ENCODE peak calls at places on chromosome 22, in ten cellular contexts. V is foreskin fibroblast, U is HL-60, J is tibial artery, A is fibroblast of mammary gland, E is BE2C, G is pancreas, Z is BJ, I is neural progenitor cell, L is left ventricle myocardium inferior. Y is an unnamed sample.

GRCh38 chr22:44111562-44112155 is 69.1 kb upstream of the PARVG start:
- DNase-seq in V (no peak), U (no peak), J (no peak), A (no peak), E (no peak), G (no peak), Z (no peak), I (no peak), L (no peak), Y (no peak)

GRCh38 chr22:37990302-37990701 is 5.9 kb upstream of the SOX10 start:
- DNase-seq in V (no peak), U (no peak), J (no peak), A (no peak), E (no peak), G (no peak), Z (no peak), I (no peak), L (peak; percentile 46), Y (no peak)

GRCh38 chr22:19765477-19766234 is 5.1 kb downstream of the TBX1 start:
- DNase-seq in V (peak; percentile 44), U (no peak), J (no peak), A (no peak), E (no peak), G (no peak), Z (no peak), I (peak; percentile 52), L (no peak), Y (no peak)

GRCh38 chr22:44309137-44309536 is 3.6 kb downstream of the SHISAL1 start:
- DNase-seq in V (peak; percentile 89), U (peak; percentile 27), J (peak; percentile 70), A (peak; percentile 95), E (peak; percentile 29), G (no peak), Z (peak; percentile 88), I (no peak), L (no peak), Y (peak; percentile 97)

GRCh38 chr22:37169947-37170688 is 17.9 kb downstream of the C1QTNF6 start:
- DNase-seq in V (no peak), U (no peak), J (peak; percentile 57), A (no peak), E (no peak), G (no peak), Z (no peak), I (no peak), L (no peak), Y (no peak)

GRCh38 chr22:18028817-18029527 is 4.6 kb upstream of the MICAL3 start:
- DNase-seq in V (no peak), U (no peak), J (peak; percentile 20), A (no peak), E (no peak), G (no peak), Z (no peak), I (no peak), L (no peak), Y (no peak)

GRCh38 chr22:22210375-22210774 is 34.2 kb upstream of the VPREB1 start:
- DNase-seq in V (peak; percentile 68), U (no peak), J (no peak), A (peak; percentile 70), E (no peak), G (no peak), Z (peak; percentile 3), I (no peak), L (no peak), Y (peak; percentile 71)

GRCh38 chr22:38844661-38845367 is 986 bp upstream of the NPTXR start:
- DNase-seq in V (no peak), U (no peak), J (no peak), A (no peak), E (no peak), G (no peak), Z (no peak), I (no peak), L (no peak), Y (peak; percentile 43)

GRCh38 chr22:19382240-19382639 is 49.3 kb downstream of the HIRA start:
- DNase-seq in V (no peak), U (no peak), J (no peak), A (no peak), E (no peak), G (no peak), Z (no peak), I (no peak), L (no peak), Y (no peak)

GRCh38 chr22:47918276-47918928 is 1156.0 kb downstream of the TBC1D22A start:
- DNase-seq in V (no peak), U (no peak), J (no peak), A (no peak), E (no peak), G (no peak), Z (no peak), I (no peak), L (no peak), Y (no peak)

GRCh38 chr22:43262990-43263644 is 76.2 kb upstream of the TTLL12 start:
- DNase-seq in V (peak; percentile 7), U (peak; percentile 84), J (no peak), A (no peak), E (peak; percentile 49), G (no peak), Z (no peak), I (no peak), L (peak; percentile 27), Y (no peak)

GRCh38 chr22:48440176-48440575 is 1387.5 kb downstream of the BRD1 start:
- DNase-seq in V (no peak), U (no peak), J (no peak), A (no peak), E (no peak), G (no peak), Z (no peak), I (no peak), L (no peak), Y (no peak)

GRCh38 chr22:24950272-24950902 is 2.1 kb upstream of the KIAA1671 start:
- DNase-seq in V (no peak), U (no peak), J (no peak), A (peak; percentile 47), E (no peak), G (no peak), Z (no peak), I (peak; percentile 72), L (no peak), Y (peak; percentile 63)

GRCh38 chr22:47205562-47205961 is 443.1 kb downstream of the TBC1D22A start:
- DNase-seq in V (no peak), U (no peak), J (no peak), A (no peak), E (no peak), G (no peak), Z (no peak), I (no peak), L (no peak), Y (no peak)

GRCh38 chr22:33917744-33918406 is 2.4 kb downstream of the LARGE1 start:
- DNase-seq in V (no peak), U (no peak), J (no peak), A (peak; percentile 23), E (no peak), G (no peak), Z (no peak), I (peak; percentile 64), L (no peak), Y (peak; percentile 17)
- TF ChIP-seq CTCF in V (peak; percentile 32), U (no peak), J (no peak), A (peak; percentile 31), E (no peak), G (no peak), Z (peak; percentile 15), I (peak; percentile 52), L (peak; percentile 39), Y (peak; percentile 22)

GRCh38 chr22:49658902-49659280 is 168.8 kb downstream of the BRD1 start:
- DNase-seq in V (no peak), U (no peak), J (peak; percentile 29), A (no peak), E (no peak), G (no peak), Z (no peak), I (no peak), L (no peak), Y (no peak)

GRCh38 chr22:49657974-49658550 is 169.6 kb downstream of the BRD1 start:
- DNase-seq in V (no peak), U (no peak), J (peak; percentile 66), A (no peak), E (no peak), G (no peak), Z (no peak), I (no peak), L (no peak), Y (no peak)

GRCh38 chr22:49659281-49659923 is 168.3 kb downstream of the BRD1 start:
- DNase-seq in V (no peak), U (no peak), J (peak; percentile 48), A (no peak), E (no peak), G (no peak), Z (no peak), I (no peak), L (no peak), Y (no peak)

GRCh38 chr22:49656291-49656851 is 171.3 kb downstream of the BRD1 start:
- DNase-seq in V (no peak), U (peak; percentile 16), J (no peak), A (no peak), E (peak; percentile 2), G (no peak), Z (no peak), I (no peak), L (no peak), Y (no peak)

GRCh38 chr22:49657275-49657973 is 170.2 kb downstream of the BRD1 start:
- DNase-seq in V (no peak), U (peak; percentile 91), J (peak; percentile 76), A (no peak), E (no peak), G (peak; percentile 42), Z (no peak), I (no peak), L (peak; percentile 75), Y (no peak)
- H3K4me3 ChIP-seq in V (no peak overlapping the region), U (peak overlapping the region; percentile 55), J (peak overlapping the region; percentile 43), A (no peak overlapping the region), E (no peak overlapping the region), G (peak overlapping the region; percentile 36), Z (no peak overlapping the region), I (no peak overlapping the region), L (peak overlapping the region; percentile 70), Y (no peak overlapping the region)

DNA sequence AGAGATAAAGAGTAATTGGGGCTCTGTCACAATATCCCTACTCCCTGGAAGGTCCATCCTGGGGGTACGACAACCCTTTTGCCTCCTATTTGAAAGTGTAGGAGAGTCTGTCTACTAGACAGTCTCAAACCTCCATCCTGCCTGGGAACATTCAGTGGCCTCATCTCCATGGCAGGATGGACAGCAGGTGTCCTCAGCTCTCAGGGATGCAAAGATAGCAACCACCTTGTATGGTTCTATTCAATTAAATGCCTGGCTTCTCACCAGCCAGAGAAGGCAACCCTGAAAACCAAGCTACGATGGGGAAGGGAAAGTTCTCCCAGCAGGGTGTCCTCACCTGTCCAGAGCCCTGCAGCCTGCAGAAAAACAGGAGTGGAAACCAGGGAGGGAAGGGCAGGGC is 164.9 kb downstream of the MIAT start:
- DNase-seq in V (no peak), U (no peak), J (no peak), A (no peak), E (no peak), G (no peak), Z (no peak), I (no peak), L (no peak), Y (no peak)
- TF ChIP-seq CTCF in V (no peak), U (no peak), J (no peak), A (no peak), E (no peak), G (no peak), Z (no peak), I (no peak), L (no peak), Y (no peak)

GRCh38 chr22:31652911-31653684 is 8.9 kb downstream of the PISD start:
- DNase-seq in V (no peak), U (no peak), J (no peak), A (no peak), E (no peak), G (no peak), Z (no peak), I (no peak), L (no peak), Y (no peak)
- H3K4me3 ChIP-seq in V (no peak overlapping the region), U (no peak overlapping the region), J (no peak overlapping the region), A (no peak overlapping the region), E (no peak overlapping the region), G (no peak overlapping the region), Z (no peak overlapping the region), I (no peak overlapping the region), L (no peak overlapping the region), Y (no peak overlapping the region)